ENCODE peak calls at places on chromosomes 2 and 18, in five cellular contexts. F is HFFc6, P is GM04504, C is left cardiac atrium, K is adrenal gland. O is an unnamed sample.

GRCh38 chr2:176536739-176537138 is 267.5 kb downstream of the MTX2 start:
- DNase-seq in F (no peak), P (no peak), C (no peak), K (no peak), O (no peak)

GRCh38 chr2:98446850-98447249 is 2.2 kb downstream of the INPP4A start:
- DNase-seq in F (no peak), P (no peak), C (no peak), K (no peak), O (no peak)

GRCh38 chr18:21163647-21164625 is 52.3 kb upstream of the ROCK1 start:
- DNase-seq in F (peak), P (peak), C (no peak), K (no peak), O (no peak)

GRCh38 chr18:5894613-5895299 is 566 bp downstream of the TMEM200C start:
- DNase-seq in F (no peak), P (no peak), C (peak), K (peak), O (no peak)

GRCh38 chr2:190340369-190340768 is 3.0 kb upstream of the INPP1 start:
- DNase-seq in F (no peak), P (no peak), C (no peak), K (no peak), O (no peak)

GRCh38 chr2:149087751-149088150 is 49.3 kb downstream of the LYPD6B start:
- DNase-seq in F (no peak), P (no peak), C (no peak), K (no peak), O (no peak)

GRCh38 chr2:99544608-99545007 is 54.8 kb upstream of the REV1 start:
- DNase-seq in F (no peak), P (no peak), C (no peak), K (no peak), O (no peak)

GRCh38 chr2:215528555-215528954 is 92.7 kb upstream of the FN1 start:
- DNase-seq in F (peak), P (peak), C (no peak), K (no peak), O (no peak)

GRCh38 chr2:235724964-235725603 is 231.2 kb downstream of the AGAP1 start:
- DNase-seq in F (no peak), P (no peak), C (peak), K (no peak), O (no peak)

GRCh38 chr2:136242687-136243277 is 124.8 kb upstream of the CXCR4 start:
- DNase-seq in F (no peak), P (no peak), C (no peak), K (no peak), O (peak)

GRCh38 chr2:163736433-163737168 is 793 bp upstream of the FIGN start:
- DNase-seq in F (no peak), P (no peak), C (peak), K (peak), O (no peak)

GRCh38 chr18:54159916-54160315 is 64.6 kb downstream of the MBD2 start:
- DNase-seq in F (no peak), P (no peak), C (no peak), K (no peak), O (no peak)

GRCh38 chr18:31720867-31721266 is 36.5 kb upstream of the B4GALT6 start:
- DNase-seq in F (no peak), P (no peak), C (no peak), K (peak), O (no peak)

GRCh38 chr2:228747478-228747877 is 523.6 kb downstream of the PID1 start:
- DNase-seq in F (no peak), P (no peak), C (no peak), K (no peak), O (no peak)

GRCh38 chr2:100882645-100883613 is 63.0 kb downstream of the NPAS2 start:
- DNase-seq in F (no peak), P (no peak), C (no peak), K (peak), O (no peak)

GRCh38 chr2:66405473-66405872 is 29.5 kb upstream of the MEIS1 start:
- DNase-seq in F (no peak), P (no peak), C (no peak), K (no peak), O (no peak)

GRCh38 chr18:74468547-74469014 is 11.5 kb upstream of the DIPK1C start:
- DNase-seq in F (no peak), P (no peak), C (no peak), K (no peak), O (no peak)

GRCh38 chr2:69253893-69254292 is 133.1 kb downstream of the GFPT1 start:
- DNase-seq in F (peak), P (peak), C (peak), K (peak), O (no peak)

GRCh38 chr2:131076707-131077106 is 16.6 kb downstream of the FAM168B start:
- DNase-seq in F (no peak), P (no peak), C (no peak), K (no peak), O (no peak)

GRCh38 chr18:68221116-68221724 is 493.7 kb downstream of the TMX3 start:
- DNase-seq in F (no peak), P (no peak), C (no peak), K (no peak), O (no peak)

GRCh38 chr2:37489536-37489935 is 145.1 kb downstream of the QPCT start:
- DNase-seq in F (no peak), P (no peak), C (no peak), K (no peak), O (no peak)

GRCh38 chr2:45974056-45974455 is 322.6 kb downstream of the PRKCE start:
- DNase-seq in F (no peak), P (no peak), C (no peak), K (no peak), O (no peak)

GRCh38 chr2:223697316-223697875 is 95.2 kb upstream of the SCG2 start:
- DNase-seq in F (no peak), P (no peak), C (no peak), K (no peak), O (no peak)

GRCh38 chr2:27408601-27409320 is 630 bp downstream of the PPM1G start:
- DNase-seq in F (no peak), P (no peak), C (peak), K (no peak), O (no peak)

GRCh38 chr2:3728104-3729054 is 25.0 kb downstream of the DCDC2C start:
- DNase-seq in F (no peak), P (no peak), C (no peak), K (no peak), O (no peak)

GRCh38 chr2:40240067-40240466 is 211.8 kb downstream of the SLC8A1 start:
- DNase-seq in F (peak), P (peak), C (peak), K (peak), O (no peak)

GRCh38 chr2:46683541-46683940 is 204.2 kb downstream of the TMEM247 start:
- DNase-seq in F (no peak), P (no peak), C (no peak), K (no peak), O (no peak)

GRCh38 chr18:34978533-34978893 is 62.7 kb upstream of the MAPRE2 start:
- DNase-seq in F (no peak), P (no peak), C (no peak), K (no peak), O (no peak)